ENCODE peak calls at places on chromosomes 1 and 21, in four cellular contexts. P is neuronal stem cell, D is trophoblast cell, V is H1. L is an unnamed sample.

GRCh38 chr1:208541225-208541855 is 297.2 kb upstream of the PLXNA2 start:
- DNase-seq in P (no peak), V (no peak), D (no peak), L (no peak)

GRCh38 chr1:85116856-85117255 is 68.6 kb upstream of the MCOLN3 start:
- DNase-seq in D (no peak), P (no peak), V (no peak), L (no peak)

GRCh38 chr1:170891872-170892271 is 43.5 kb upstream of the MROH9 start:
- DNase-seq in D (no peak), P (no peak), V (no peak), L (no peak)

GRCh38 chr1:222042120-222042519 is 300.2 kb upstream of the DUSP10 start:
- DNase-seq in V (no peak), D (no peak), P (no peak), L (no peak)

GRCh38 chr1:205326812-205327466 is 5.4 kb upstream of the NUAK2 start:
- DNase-seq in V (no peak), P (no peak), D (no peak), L (no peak)

GRCh38 chr1:21707086-21707840 is 38.1 kb upstream of the RAP1GAP start:
- DNase-seq in P (no peak), V (no peak), D (no peak), L (no peak)

GRCh38 chr1:167119696-167120095 is 25.8 kb downstream of the STYXL2 start:
- DNase-seq in V (no peak), P (no peak), D (no peak), L (no peak)

GRCh38 chr1:212687811-212688210 is 11.8 kb downstream of the BATF3 start:
- DNase-seq in D (no peak), P (no peak), V (no peak), L (no peak)

GRCh38 chr1:93690341-93690740 is 8.7 kb upstream of the BCAR3 start:
- DNase-seq in V (no peak), D (no peak), P (no peak), L (no peak)

GRCh38 chr1:55134152-55134808 is 80.9 kb downstream of the USP24 start:
- DNase-seq in P (no peak), V (no peak), D (no peak), L (no peak)

GRCh38 chr1:117802546-117803257 is 126.7 kb downstream of the GDAP2 start:
- DNase-seq in V (no peak), P (no peak), D (no peak), L (no peak)

DNA sequence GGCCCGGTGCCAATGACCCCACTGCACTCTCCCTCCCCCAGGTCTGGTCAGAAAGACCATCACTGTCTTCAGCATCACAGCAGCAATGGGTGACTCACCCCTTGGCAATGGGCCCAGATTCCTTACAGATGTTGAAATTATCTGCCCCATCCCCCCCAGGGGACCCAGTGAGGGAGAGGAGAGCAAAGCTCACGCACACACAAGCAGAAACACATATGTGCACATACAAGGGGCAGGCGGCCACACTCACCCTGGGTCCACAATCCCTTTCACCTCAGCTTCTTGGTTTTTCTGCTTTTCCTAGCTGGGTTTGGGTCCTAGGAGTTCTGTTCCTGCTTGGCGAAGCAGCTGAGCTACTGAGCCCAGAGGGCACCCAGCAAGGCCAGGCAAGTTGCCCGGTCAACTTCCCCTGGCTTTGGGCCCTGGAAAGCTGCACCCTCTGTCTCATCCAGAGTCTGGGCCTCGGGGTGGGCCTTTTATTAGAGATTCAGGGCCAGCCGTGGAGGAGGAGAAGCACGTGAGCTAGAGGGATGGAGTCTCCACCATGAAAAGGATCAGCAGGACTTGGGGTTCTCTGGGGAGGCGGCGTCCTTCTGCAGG is 2.6 kb downstream of the COL16A1 start:
- DNase-seq in V (no peak), P (no peak), D (peak), L (no peak)
- H2BK12ac ChIP-seq in V (no peak), P (no peak), D (peak), L (no peak)

DNA sequence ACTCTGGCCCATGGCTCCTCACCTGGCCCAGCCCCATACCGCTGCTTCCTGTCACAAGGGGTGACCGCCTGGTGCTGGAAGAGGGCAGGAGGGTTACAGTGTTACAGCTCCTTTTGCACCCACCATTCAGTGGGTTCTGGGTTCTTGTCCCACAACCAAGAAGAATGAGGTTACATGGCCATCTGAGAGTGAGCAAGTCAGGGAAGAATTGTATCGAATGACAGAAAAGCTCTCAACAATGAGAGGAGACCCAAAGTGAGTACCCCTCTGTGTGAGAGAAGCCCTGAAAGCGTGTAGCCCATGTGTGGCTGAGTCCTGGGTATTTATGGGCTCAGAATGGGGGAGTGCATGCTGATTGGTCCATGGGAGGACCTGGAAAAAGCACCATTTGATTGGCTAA is 888.5 kb downstream of the ADGRL2 start:
- DNase-seq in D (no peak), P (no peak), V (no peak), L (no peak)
- H2BK12ac ChIP-seq in D (no peak), P (no peak), V (no peak), L (no peak)

GRCh38 chr21:45357436-45358260 is 47.3 kb upstream of the COL18A1 start:
- DNase-seq in V (no peak), D (peak), P (no peak), L (no peak)
- H2BK12ac ChIP-seq in V (peak), D (peak), P (no peak), L (no peak)

GRCh38 chr21:38944903-38945302 is 139.2 kb downstream of the ETS2 start:
- DNase-seq in D (no peak), P (no peak), V (peak), L (peak)

GRCh38 chr21:38942617-38943245 is 137.0 kb downstream of the ETS2 start:
- DNase-seq in P (no peak), D (no peak), V (no peak), L (no peak)

GRCh38 chr21:38948981-38949380 is 143.3 kb downstream of the ETS2 start:
- DNase-seq in V (no peak), D (no peak), P (no peak), L (no peak)

GRCh38 chr21:38948377-38948776 is 142.6 kb downstream of the ETS2 start:
- DNase-seq in V (no peak), D (no peak), P (no peak), L (no peak)

DNA sequence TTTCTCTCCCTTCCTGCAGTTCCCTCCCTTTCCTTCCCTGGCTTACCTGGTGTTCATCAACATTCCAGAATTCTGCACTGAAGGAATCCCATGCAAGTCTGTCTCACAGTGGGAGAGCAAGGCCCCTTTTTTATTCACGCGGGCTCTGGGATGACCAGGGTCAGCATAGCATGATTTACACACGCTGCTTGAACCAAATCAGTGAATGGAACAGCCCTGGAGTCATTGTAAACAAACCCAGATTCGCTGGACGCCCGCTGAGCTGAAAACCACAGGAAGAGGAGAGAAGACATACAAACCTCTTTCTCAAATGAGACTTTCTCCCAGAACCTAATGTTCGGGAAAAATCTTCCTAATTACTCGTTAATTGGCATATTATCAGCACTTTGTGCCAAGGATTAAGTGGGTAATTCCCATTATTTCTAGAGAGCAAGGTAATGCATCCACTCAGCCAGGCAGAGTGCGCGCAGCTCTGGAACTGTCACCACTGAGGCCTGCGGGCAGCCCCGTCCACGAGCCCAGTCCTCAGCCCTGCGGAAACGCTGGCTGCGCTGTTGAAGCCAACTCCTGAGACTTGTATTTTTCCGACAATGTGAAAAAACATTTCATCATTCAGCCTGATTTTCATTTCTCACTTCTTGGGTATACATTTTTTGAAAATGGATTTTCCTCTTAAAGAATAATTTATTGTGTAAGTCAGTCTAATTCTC is 140.0 kb downstream of the ETS2 start:
- DNase-seq in V (peak), D (no peak), P (peak), L (peak)
- H2BK12ac ChIP-seq in V (no peak), D (no peak), P (no peak), L (no peak)

GRCh38 chr1:198494139-198494538 is 46.3 kb downstream of the ATP6V1G3 start:
- DNase-seq in P (no peak), D (no peak), V (no peak), L (no peak)

GRCh38 chr1:198496216-198497143 is 44.0 kb downstream of the ATP6V1G3 start:
- DNase-seq in P (no peak), V (no peak), D (peak), L (no peak)

GRCh38 chr1:198495635-198496034 is 44.8 kb downstream of the ATP6V1G3 start:
- DNase-seq in V (no peak), D (no peak), P (no peak), L (no peak)

GRCh38 chr1:198493324-198493723 is 47.2 kb downstream of the ATP6V1G3 start:
- DNase-seq in V (no peak), P (no peak), D (no peak), L (no peak)

GRCh38 chr1:198494658-198495103 is 45.8 kb downstream of the ATP6V1G3 start:
- DNase-seq in D (no peak), V (no peak), P (no peak), L (no peak)
- H2BK12ac ChIP-seq in D (no peak), V (no peak), P (peak), L (no peak)

DNA sequence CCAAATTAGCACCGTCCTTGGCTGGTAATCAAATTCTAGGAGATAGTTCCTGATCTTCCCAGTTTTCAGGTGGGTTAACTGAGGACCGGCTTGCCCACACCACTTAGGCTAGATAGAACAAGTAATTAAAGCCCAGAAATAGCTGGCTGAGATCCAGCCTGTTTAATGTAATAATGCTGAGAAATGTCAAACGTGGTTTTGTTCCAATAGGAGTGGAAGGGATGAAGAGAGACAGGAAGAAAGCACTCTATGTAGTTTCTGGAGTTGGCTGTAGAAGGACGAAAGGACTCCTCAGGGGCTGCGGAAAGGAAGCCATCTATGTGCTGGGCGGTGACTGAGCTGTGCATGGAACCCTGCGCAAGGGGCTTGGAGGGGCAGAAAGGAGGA is 18.6 kb downstream of the NAV1 start:
- DNase-seq in P (no peak), D (no peak), V (no peak), L (no peak)
- H2BK12ac ChIP-seq in P (no peak), D (no peak), V (no peak), L (no peak)

GRCh38 chr1:109818351-109819325 is 54.9 kb upstream of the EPS8L3 start:
- DNase-seq in D (no peak), P (no peak), V (peak), L (peak)
- H2BK12ac ChIP-seq in D (no peak), P (no peak), V (no peak), L (no peak)

GRCh38 chr21:38952890-38953289 is 147.2 kb downstream of the ETS2 start:
- DNase-seq in D (no peak), V (no peak), P (no peak), L (no peak)
- H2BK12ac ChIP-seq in D (no peak), V (no peak), P (no peak), L (no peak)

GRCh38 chr1:226706664-226707063 is 32.4 kb downstream of the ITPKB start:
- DNase-seq in D (no peak), P (no peak), V (no peak), L (no peak)

GRCh38 chr1:226709942-226710341 is 29.1 kb downstream of the ITPKB start:
- DNase-seq in D (no peak), V (no peak), P (no peak), L (no peak)

GRCh38 chr1:226710501-226710900 is 28.6 kb downstream of the ITPKB start:
- DNase-seq in V (no peak), P (no peak), D (no peak), L (no peak)

GRCh38 chr1:226708342-226708780 is 30.7 kb downstream of the ITPKB start:
- DNase-seq in V (no peak), P (no peak), D (no peak), L (no peak)

DNA sequence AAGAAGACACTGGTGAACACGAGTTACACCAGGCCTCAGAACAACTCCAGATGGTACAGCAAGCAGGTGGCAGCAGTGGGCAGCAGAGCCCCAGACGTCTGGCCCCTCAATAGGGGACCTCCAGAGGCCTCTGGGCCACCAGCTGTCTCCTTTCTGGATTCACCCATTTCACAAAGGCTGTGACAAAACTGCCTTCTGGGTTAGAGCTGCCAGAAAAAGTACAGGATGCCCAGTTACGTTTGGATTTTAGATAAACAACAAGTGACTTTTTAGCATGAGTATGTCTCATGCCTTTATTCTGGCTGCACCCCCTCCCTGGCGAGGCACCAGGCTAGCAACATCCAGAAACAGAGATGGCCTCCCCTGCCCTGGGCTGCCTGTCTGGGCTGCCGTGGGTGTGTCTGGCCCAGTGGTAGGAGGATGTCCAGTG is 30.1 kb downstream of the ITPKB start:
- DNase-seq in P (no peak), V (no peak), D (no peak), L (no peak)
- H2BK12ac ChIP-seq in P (no peak), V (no peak), D (no peak), L (no peak)

DNA sequence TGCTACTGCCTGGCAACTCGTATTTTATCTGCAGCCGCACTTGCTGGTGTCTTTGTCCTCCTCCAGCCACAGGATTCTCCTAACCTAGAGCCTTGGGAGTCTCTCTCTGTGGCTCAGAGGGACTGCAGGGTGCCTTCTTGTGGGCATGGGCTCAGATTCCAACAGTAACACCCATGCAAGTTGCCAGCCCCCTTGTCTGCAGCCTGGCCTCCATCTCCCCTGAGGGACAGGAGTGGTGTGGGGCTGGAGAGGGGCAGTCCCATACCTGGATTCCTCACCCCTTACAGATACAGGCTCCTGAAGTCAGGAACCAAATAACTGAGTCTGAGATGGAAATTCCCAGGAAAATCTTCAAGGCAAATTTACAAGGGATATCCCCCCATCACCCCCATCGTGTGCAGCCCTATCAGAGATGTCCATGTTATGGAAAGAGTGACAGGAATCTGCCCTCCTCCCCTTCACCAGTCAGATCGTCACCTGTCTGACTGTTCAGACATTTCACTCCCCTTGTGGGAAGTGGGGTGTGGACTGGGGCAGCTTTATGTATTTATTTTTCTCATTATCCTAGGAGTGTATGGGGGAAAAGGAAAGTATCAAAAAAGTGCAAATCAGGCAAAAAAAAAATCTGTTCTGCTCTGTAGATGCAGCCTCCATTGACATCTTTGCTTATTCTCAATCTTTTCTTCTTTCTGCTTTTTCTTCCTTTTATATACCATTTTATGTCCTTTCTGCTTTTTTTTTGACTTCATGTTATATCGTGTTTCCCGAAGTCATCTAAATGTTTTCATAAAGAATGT is 70.8 kb downstream of the MAN1C1 start:
- DNase-seq in D (no peak), V (no peak), P (no peak), L (no peak)
- H2BK12ac ChIP-seq in D (no peak), V (no peak), P (no peak), L (no peak)